ENCODE peak calls at places on chromosome 2, in seven cellular contexts. G is CD8-positive, alpha-beta T cell; Z is choroid plexus epithelial cell; X is fibroblast of the aortic adventitia; B is NB4; U is uterus; L is OCI-LY7. Y is an unnamed sample.

GRCh38 chr2:20578895-20579825 is 71.7 kb downstream of the HS1BP3 start:
- DNase-seq in Z (peak), B (peak), L (no peak), X (peak), G (no peak), U (peak), Y (peak)

GRCh38 chr2:33777791-33778190 is 178.7 kb upstream of the FAM98A start:
- DNase-seq in L (no peak), Z (no peak), G (no peak), B (no peak), X (no peak), U (no peak), Y (peak)

GRCh38 chr2:45925636-45926350 is 274.3 kb downstream of the PRKCE start:
- DNase-seq in Z (no peak), U (no peak), X (peak), G (no peak), B (no peak), L (no peak), Y (no peak)

GRCh38 chr2:241925821-241926441 is 56.4 kb downstream of the RTP5 start:
- DNase-seq in Z (no peak), U (peak), X (no peak), G (no peak), L (no peak), B (no peak), Y (no peak)

GRCh38 chr2:61995515-61995914 is 90.0 kb downstream of the COMMD1 start:
- DNase-seq in Z (no peak), B (no peak), X (no peak), U (no peak), G (no peak), L (peak), Y (no peak)

GRCh38 chr2:152171733-152172132 is 3.8 kb downstream of the STAM2 start:
- DNase-seq in B (no peak), X (peak), L (no peak), U (no peak), G (no peak), Z (peak), Y (no peak)

GRCh38 chr2:212845941-212846340 is 305.5 kb downstream of the IKZF2 start:
- DNase-seq in Z (peak), B (no peak), X (peak), G (no peak), U (no peak), L (no peak), Y (peak)

GRCh38 chr2:222637072-222637471 is 18.8 kb downstream of the FARSB start:
- DNase-seq in B (no peak), Z (no peak), X (no peak), L (no peak), G (no peak), U (no peak), Y (no peak)

GRCh38 chr2:128524183-128524582 is 205.5 kb upstream of the HS6ST1 start:
- DNase-seq in U (no peak), B (no peak), X (no peak), G (no peak), Z (no peak), L (no peak), Y (no peak)

GRCh38 chr2:126658316-126658909 is 2.5 kb downstream of the GYPC start:
- DNase-seq in X (no peak), Z (no peak), U (no peak), B (no peak), L (peak), G (no peak), Y (no peak)
- H3K4me3 ChIP-seq in X (peak), Z (peak), U (no peak), B (peak), L (peak), G (peak), Y (no peak)

GRCh38 chr2:186422226-186422625 is 63.8 kb upstream of the ZC3H15 start:
- DNase-seq in G (no peak), X (peak), L (no peak), Z (peak), U (no peak), B (peak), Y (peak)
- TF ChIP-seq CTCF in G (no peak), X (no peak), L (no peak), Z (no peak), U (no peak), B (no peak), Y (no peak)

GRCh38 chr2:178993788-178994187 is 56.1 kb downstream of the CCDC141 start:
- DNase-seq in L (no peak), B (no peak), U (no peak), X (no peak), G (no peak), Z (no peak), Y (no peak)

GRCh38 chr2:178994264-178994663 is 55.7 kb downstream of the CCDC141 start:
- DNase-seq in L (no peak), X (no peak), U (no peak), Z (no peak), G (no peak), B (no peak), Y (no peak)

DNA sequence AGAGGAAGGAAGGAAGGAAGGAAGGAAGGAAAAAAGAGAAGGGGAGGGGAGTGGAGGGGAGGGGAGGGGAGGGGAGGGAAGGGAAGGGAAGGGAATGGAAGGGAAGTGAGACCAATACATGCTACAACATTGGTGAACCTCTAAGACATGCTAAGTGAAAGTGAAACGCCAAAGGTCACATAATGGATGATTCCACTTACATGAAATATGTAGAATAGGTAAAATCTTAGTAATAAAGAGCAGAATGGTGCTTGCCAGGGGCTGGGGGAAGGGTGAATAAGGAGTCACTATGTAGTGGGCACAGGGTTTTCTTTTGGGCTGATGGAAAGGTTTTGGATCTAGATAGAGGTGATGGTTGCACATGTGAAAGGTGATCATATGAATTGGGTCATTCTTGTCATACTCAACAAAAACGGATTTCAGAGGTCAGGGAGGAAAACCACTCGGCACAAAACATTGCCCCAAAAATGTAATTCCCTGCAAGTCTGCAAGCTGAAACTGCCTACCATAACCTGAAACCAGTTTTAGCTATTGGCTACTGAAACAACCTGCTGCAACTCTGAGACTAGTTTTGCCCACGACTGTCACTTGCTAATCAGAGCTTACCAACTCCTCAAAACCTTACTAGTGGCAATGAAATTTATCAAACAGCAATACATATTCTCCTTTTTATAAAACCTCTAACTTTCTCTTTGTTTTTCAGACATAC is 59.2 kb downstream of the CCDC141 start:
- DNase-seq in X (no peak), G (no peak), L (no peak), U (no peak), B (no peak), Z (no peak), Y (no peak)
- H3K4me3 ChIP-seq in X (no peak), G (no peak), L (no peak), U (no peak), B (no peak), Z (no peak), Y (no peak)

GRCh38 chr2:101776172-101777043 is 78.9 kb downstream of the MAP4K4 start:
- DNase-seq in G (no peak), B (no peak), Z (peak), L (no peak), X (peak), U (no peak), Y (no peak)
- TF ChIP-seq CTCF in G (no peak), B (no peak), Z (peak), L (no peak), X (peak), U (no peak), Y (peak)

DNA sequence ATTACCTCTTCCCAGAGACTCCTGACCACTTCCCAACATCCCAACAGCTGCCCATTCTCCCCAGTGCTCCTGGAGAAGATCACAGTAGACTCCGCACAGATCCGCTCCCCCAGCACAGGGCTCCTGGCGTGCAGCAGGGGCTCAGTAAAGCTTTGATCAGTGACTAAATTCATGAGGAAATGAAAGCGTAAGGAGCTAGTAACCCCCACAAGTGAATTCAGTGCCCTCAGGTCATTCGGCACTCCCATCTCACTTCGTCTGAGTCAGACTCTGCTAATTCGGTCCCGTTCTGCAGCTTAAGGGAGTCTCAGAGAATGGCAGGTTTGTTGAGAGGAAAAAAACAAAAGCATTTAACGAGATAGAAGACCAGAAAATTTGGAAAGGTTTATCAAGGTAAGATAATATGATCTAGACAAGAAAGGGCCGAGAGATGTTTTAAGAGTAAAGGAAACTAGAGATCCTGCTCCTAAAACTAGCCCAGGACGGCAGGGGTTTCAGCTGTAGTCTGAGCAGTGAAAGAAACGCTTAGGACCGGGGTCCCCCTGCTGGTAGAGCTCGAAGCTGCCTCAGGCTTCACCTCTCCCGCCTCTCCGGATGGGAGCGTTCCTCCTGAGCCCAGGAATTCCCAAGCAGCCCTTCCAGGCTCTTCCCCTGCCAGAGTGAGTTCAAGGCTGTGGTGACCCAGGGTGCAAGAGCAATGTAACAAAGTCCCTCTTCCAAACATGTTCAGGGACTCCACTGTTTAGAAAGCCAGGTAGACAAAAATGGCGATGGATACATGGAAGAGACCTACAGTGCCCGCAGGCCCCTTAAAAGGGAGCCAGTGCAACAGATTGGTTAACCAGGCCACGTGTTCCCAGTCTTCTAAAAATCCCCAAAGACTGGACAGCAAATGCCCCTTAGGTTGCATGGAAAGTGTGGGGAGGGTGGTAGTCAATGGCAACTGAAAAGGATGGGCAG is 127.3 kb downstream of the DNER start:
- DNase-seq in B (peak), L (peak), X (peak), U (peak), Z (peak), G (no peak), Y (peak)
- H3K4me3 ChIP-seq in B (no peak), L (no peak), X (peak), U (peak), Z (peak), G (no peak), Y (peak)

GRCh38 chr2:127449898-127450297 is 31.7 kb downstream of the PROC start:
- DNase-seq in B (no peak), L (no peak), G (no peak), X (no peak), Z (no peak), U (no peak), Y (no peak)
- TF ChIP-seq CTCF in B (no peak), L (no peak), G (no peak), X (no peak), Z (no peak), U (no peak), Y (no peak)